ENCODE peak calls at places on chromosomes 5 and 9, in six cellular contexts. Y is tibial nerve, G is heart right ventricle, E is pancreas, R is breast epithelium, M is thyroid gland. U is an unnamed sample.

GRCh38 chr9:100999914-101000540 is 28.5 kb upstream of the PLPPR1 start:
- DNase-seq in M (no peak), Y (no peak), G (no peak), R (no peak), E (no peak), U (no peak)

GRCh38 chr9:79917417-79917816 is 345.7 kb downstream of the TLE4 start:
- DNase-seq in G (no peak), E (no peak), R (no peak), M (no peak), Y (no peak), U (no peak)

GRCh38 chr9:99881769-99882168 is 24.7 kb upstream of the STX17 start:
- DNase-seq in M (no peak), Y (no peak), R (no peak), E (no peak), G (no peak), U (no peak)

GRCh38 chr9:31347082-31347617 is 1037.3 kb upstream of the ACO1 start:
- DNase-seq in Y (no peak), R (no peak), M (no peak), E (no peak), G (no peak), U (no peak)

GRCh38 chr9:8706546-8706945 is 907.0 kb upstream of the DMAC1 start:
- DNase-seq in R (no peak), E (no peak), Y (no peak), G (no peak), M (no peak), U (no peak)

GRCh38 chr5:160291467-160291866 is 20.9 kb downstream of the CCNJL start:
- DNase-seq in Y (no peak), R (peak; percentile 52), G (no peak), M (no peak), E (no peak), U (no peak)

GRCh38 chr9:111000202-111000601 is 38.1 kb downstream of the LPAR1 start:
- DNase-seq in M (peak; percentile 63), E (peak; percentile 27), R (no peak), Y (no peak), G (no peak), U (no peak)

GRCh38 chr5:122858451-122858850 is 13.0 kb downstream of the SNX24 start:
- DNase-seq in E (no peak), G (no peak), Y (no peak), M (no peak), R (no peak), U (no peak)

GRCh38 chr9:126520453-126520852 is 93.3 kb upstream of the LMX1B start:
- DNase-seq in M (no peak), G (no peak), E (no peak), R (no peak), Y (no peak), U (no peak)

GRCh38 chr5:170584446-170584845 is 80.6 kb downstream of the KCNIP1 start:
- DNase-seq in M (no peak), G (no peak), E (no peak), Y (no peak), R (no peak), U (no peak)

GRCh38 chr5:122507581-122507980 is 195.5 kb downstream of the SNCAIP start:
- DNase-seq in E (no peak), R (no peak), Y (no peak), M (no peak), G (no peak), U (no peak)

GRCh38 chr5:180377556-180378197 is 24.5 kb upstream of the GFPT2 start:
- DNase-seq in Y (no peak), M (no peak), G (no peak), R (peak; percentile 79), E (no peak), U (no peak)

GRCh38 chr5:65907138-65907537 is 19.2 kb upstream of the ERBIN start:
- DNase-seq in E (no peak), Y (no peak), G (no peak), M (no peak), R (no peak), U (no peak)

GRCh38 chr5:29307498-29307897 is 1886.0 kb upstream of the CDH6 start:
- DNase-seq in Y (no peak), R (no peak), G (no peak), E (no peak), M (no peak), U (no peak)

GRCh38 chr9:3880851-3881250 is 355.1 kb upstream of the RFX3 start:
- DNase-seq in Y (no peak), E (no peak), M (no peak), R (no peak), G (no peak), U (no peak)

GRCh38 chr5:87405472-87406155 is 7.1 kb downstream of the CCNH start:
- DNase-seq in E (no peak), Y (no peak), M (no peak), G (no peak), R (no peak), U (no peak)

GRCh38 chr5:150159741-150160179 is 4.1 kb upstream of the PDGFRB start:
- DNase-seq in Y (no peak), M (no peak), G (peak; percentile 73), E (no peak), R (no peak), U (no peak)
- H3K27ac ChIP-seq in Y (peak overlapping the region; percentile 46), M (peak overlapping the region; percentile 73), G (peak overlapping the region; percentile 84), E (no peak overlapping the region), R (peak overlapping the region; percentile 63), U (peak overlapping the region; percentile 62)

GRCh38 chr9:134591082-134591571 is 50.5 kb upstream of the COL5A1 start:
- DNase-seq in R (no peak), G (no peak), Y (no peak), E (no peak), M (no peak), U (no peak)
- H3K27ac ChIP-seq in R (no peak overlapping the region), G (peak overlapping the region; percentile 75), Y (peak overlapping the region; percentile 65), E (no peak overlapping the region), M (no peak overlapping the region), U (no peak overlapping the region)

DNA sequence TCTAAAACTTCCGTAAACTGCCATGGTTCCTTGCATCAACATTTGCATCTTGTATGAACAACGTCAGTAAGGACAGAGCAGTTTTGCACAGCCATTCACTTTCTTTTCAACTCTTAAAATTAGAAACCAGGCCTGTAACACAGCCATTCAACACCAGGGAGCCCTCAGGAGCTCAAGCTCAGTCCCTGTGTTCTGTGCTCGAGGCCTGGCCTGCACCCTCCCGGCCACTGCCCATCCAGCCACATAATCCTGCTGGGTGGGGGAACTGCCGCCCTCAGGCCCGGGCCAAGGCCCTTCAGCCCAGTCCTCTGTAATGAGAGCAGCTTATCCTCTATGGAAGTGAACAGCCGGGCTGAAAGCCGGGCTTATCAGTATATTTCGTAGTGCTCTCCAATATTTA is 33.1 kb upstream of the SLC6A3 start:
- DNase-seq in Y (no peak), G (no peak), R (no peak), M (no peak), E (no peak), U (no peak)
- H3K27ac ChIP-seq in Y (no peak overlapping the region), G (peak overlapping the region; percentile 92), R (no peak overlapping the region), M (no peak overlapping the region), E (no peak overlapping the region), U (no peak overlapping the region)

GRCh38 chr5:61329729-61330128 is 2.3 kb upstream of the ZSWIM6 start:
- DNase-seq in M (no peak), E (no peak), G (no peak), Y (no peak), R (no peak), U (no peak)
- H3K27ac ChIP-seq in M (no peak overlapping the region), E (peak overlapping the region; percentile 99), G (peak overlapping the region; percentile 92), Y (peak overlapping the region; percentile 90), R (no peak overlapping the region), U (no peak overlapping the region)

GRCh38 chr5:150787659-150788058 is 9.1 kb downstream of the SMIM3 start:
- DNase-seq in G (no peak), R (no peak), E (no peak), M (no peak), Y (no peak), U (no peak)

GRCh38 chr5:150789943-150790611 is 11.5 kb downstream of the SMIM3 start:
- DNase-seq in M (no peak), E (no peak), Y (no peak), G (peak; percentile 46), R (peak; percentile 63), U (no peak)

GRCh38 chr5:150791536-150791935 is 13.0 kb downstream of the SMIM3 start:
- DNase-seq in R (no peak), G (no peak), Y (no peak), M (no peak), E (no peak), U (no peak)

GRCh38 chr5:150788974-150789373 is 10.4 kb downstream of the SMIM3 start:
- DNase-seq in G (no peak), E (no peak), M (no peak), R (no peak), Y (no peak), U (no peak)

GRCh38 chr5:150789431-150789830 is 10.9 kb downstream of the SMIM3 start:
- DNase-seq in Y (no peak), E (no peak), G (no peak), M (no peak), R (no peak), U (no peak)
- H3K27ac ChIP-seq in Y (no peak overlapping the region), E (peak overlapping the region; percentile 40), G (peak overlapping the region; percentile 76), M (no peak overlapping the region), R (peak overlapping the region; percentile 76), U (no peak overlapping the region)

GRCh38 chr5:77294212-77294611 is 83.7 kb downstream of the PDE8B start:
- DNase-seq in R (no peak), Y (no peak), G (no peak), E (no peak), M (no peak), U (no peak)
- H3K27ac ChIP-seq in R (no peak overlapping the region), Y (no peak overlapping the region), G (no peak overlapping the region), E (no peak overlapping the region), M (no peak overlapping the region), U (no peak overlapping the region)

GRCh38 chr9:37405764-37406380 is 16.6 kb upstream of the GRHPR start:
- DNase-seq in E (no peak), R (no peak), M (no peak), G (no peak), Y (no peak), U (no peak)
- H3K27ac ChIP-seq in E (peak overlapping the region; percentile 85), R (no peak overlapping the region), M (no peak overlapping the region), G (no peak overlapping the region), Y (no peak overlapping the region), U (no peak overlapping the region)